ENCODE peak calls at places on chromosomes 11 and 22, in seven cellular contexts. V is thoracic aorta, E is left ventricle myocardium inferior, C is right lobe of liver, I is prostate gland, B is A549, T is SJSA1. L is an unnamed sample. For H3K4me1, the result is how much of the 10 kb centered on the place peaks cover.

GRCh38 chr22:43840431-43840830 is 21.9 kb downstream of the SULT4A1 start:
- DNase-seq in V (no peak), E (no peak), C (peak), I (no peak), B (no peak), T (no peak), L (no peak)

GRCh38 chr11:65900125-65900898 is at the start of gene FOSL1:
- DNase-seq in V (peak), E (peak), C (peak), I (peak), B (peak), T (peak), L (peak)

GRCh38 chr11:111836162-111836561 is 35.2 kb downstream of the ALG9 start:
- DNase-seq in V (no peak), E (no peak), C (no peak), I (no peak), B (no peak), T (no peak), L (no peak)

GRCh38 chr11:128862913-128863660 is 4.0 kb downstream of the KCNJ1 start:
- DNase-seq in V (no peak), E (no peak), C (no peak), I (no peak), B (no peak), T (no peak), L (peak)

GRCh38 chr22:25627271-25627848 is 62.9 kb downstream of the GRK3 start:
- DNase-seq in V (no peak), E (no peak), C (no peak), I (no peak), B (no peak), T (no peak), L (peak)

GRCh38 chr11:102318469-102318868 is 1.2 kb downstream of the BIRC3 start:
- DNase-seq in V (no peak), E (no peak), C (no peak), I (no peak), B (peak), T (no peak), L (no peak)

GRCh38 chr11:20247540-20248138 is 87.4 kb upstream of the DBX1 start:
- DNase-seq in V (no peak), E (no peak), C (no peak), I (no peak), B (no peak), T (no peak), L (no peak)

GRCh38 chr22:20573830-20574615 is 66.6 kb downstream of the MED15 start:
- DNase-seq in V (no peak), E (peak), C (no peak), I (no peak), B (no peak), T (no peak), L (no peak)

GRCh38 chr11:69732910-69733309 is 29.1 kb upstream of the FGF19 start:
- DNase-seq in V (no peak), E (no peak), C (no peak), I (no peak), B (no peak), T (peak), L (no peak)

GRCh38 chr11:70807195-70807543 is 408.8 kb downstream of the CTTN start:
- DNase-seq in V (no peak), E (no peak), C (no peak), I (no peak), B (no peak), T (no peak), L (no peak)

GRCh38 chr22:31363885-31364284 is 17.7 kb upstream of the PATZ1 start:
- DNase-seq in V (no peak), E (no peak), C (no peak), I (no peak), B (no peak), T (no peak), L (no peak)

GRCh38 chr11:74686792-74687191 is 44.4 kb downstream of the CHRDL2 start:
- DNase-seq in V (no peak), E (no peak), C (no peak), I (no peak), B (no peak), T (no peak), L (peak)

GRCh38 chr11:79044211-79044610 is 396.6 kb downstream of the TENM4 start:
- DNase-seq in V (no peak), E (no peak), C (no peak), I (no peak), B (no peak), T (no peak), L (no peak)

GRCh38 chr11:68211546-68211945 is 1.6 kb downstream of the KMT5B start:
- DNase-seq in V (no peak), E (no peak), C (no peak), I (peak), B (no peak), T (no peak), L (no peak)

GRCh38 chr11:68963779-68964178 is 17.0 kb downstream of the MRGPRD start:
- DNase-seq in V (no peak), E (no peak), C (no peak), I (no peak), B (no peak), T (peak), L (no peak)

GRCh38 chr22:37638351-37639069 is 959 bp upstream of the SH3BP1 start:
- DNase-seq in V (no peak), E (no peak), C (no peak), I (no peak), B (no peak), T (no peak), L (no peak)
- H3K27ac ChIP-seq in V (no peak), E (peak), C (no peak), I (peak), B (peak), T (no peak), L (no peak)

GRCh38 chr11:62601364-62602140 is at the start of gene MTA2:
- DNase-seq in V (peak), E (peak), C (peak), I (peak), B (peak), T (peak), L (peak)

GRCh38 chr11:62604460-62605130 is 2.9 kb upstream of the MTA2 start:
- DNase-seq in V (no peak), E (no peak), C (no peak), I (no peak), B (peak), T (no peak), L (no peak)

GRCh38 chr11:62602141-62603071 is 741 bp upstream of the MTA2 start:
- DNase-seq in V (no peak), E (peak), C (peak), I (peak), B (peak), T (peak), L (peak)

GRCh38 chr11:62603771-62604170 is 2.1 kb upstream of the MTA2 start:
- DNase-seq in V (no peak), E (no peak), C (no peak), I (no peak), B (no peak), T (no peak), L (no peak)

DNA sequence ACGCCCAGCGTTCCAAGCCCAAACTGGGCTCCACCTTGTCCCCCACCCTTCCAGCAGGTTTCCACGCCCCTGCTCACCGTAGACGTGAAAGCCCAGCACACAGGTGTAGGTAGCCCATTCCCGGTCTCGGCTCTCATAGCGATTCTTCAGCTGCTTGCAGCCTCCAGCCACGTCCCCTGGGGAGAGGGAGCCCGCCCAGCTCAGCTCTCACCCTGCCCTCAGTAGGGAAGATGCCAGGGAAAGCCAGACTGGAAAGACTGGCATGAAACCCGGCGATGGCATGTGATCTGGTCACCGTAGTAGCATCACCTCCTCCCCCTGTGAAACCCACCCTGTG is 1.4 kb upstream of the MTA2 start:
- DNase-seq in V (no peak), E (no peak), C (no peak), I (no peak), B (no peak), T (no peak), L (peak)
- H3K4me1 ChIP-seq in V (under half), E (half or more), C (under half), I (under half), B (under half), T (under half), L (under half)

DNA sequence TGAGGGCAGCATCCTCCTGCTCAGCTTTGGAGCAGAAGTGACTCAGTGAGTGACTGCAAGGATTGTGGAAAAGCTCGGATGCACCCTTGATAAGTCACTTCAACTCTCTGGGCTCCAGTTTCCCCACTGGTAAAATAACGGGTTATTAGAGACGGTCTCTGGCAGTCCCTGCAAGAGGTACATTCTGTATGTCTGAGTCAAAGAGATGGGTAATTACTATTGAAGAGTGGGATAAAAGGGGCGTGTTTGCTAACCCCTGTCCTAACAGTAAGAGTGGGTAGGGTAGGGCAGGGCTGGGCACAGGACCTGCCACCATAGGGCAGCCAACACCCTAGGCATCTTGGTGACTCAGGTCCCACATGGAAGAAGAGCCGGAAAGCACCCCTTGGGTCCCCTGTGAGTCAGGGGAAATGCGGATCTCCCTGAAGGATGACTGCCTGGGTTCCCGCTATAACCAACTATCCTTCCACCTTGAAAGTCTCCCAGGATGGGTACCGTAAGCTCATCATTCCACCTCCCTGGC is 7.3 kb upstream of the AHNAK start:
- DNase-seq in V (no peak), E (no peak), C (no peak), I (no peak), B (peak), T (peak), L (peak)
- H3K27ac ChIP-seq in V (peak), E (peak), C (peak), I (peak), B (peak), T (peak), L (peak)

GRCh38 chr11:12157241-12157661 is 46.9 kb downstream of the MICAL2 start:
- DNase-seq in V (no peak), E (no peak), C (no peak), I (no peak), B (no peak), T (no peak), L (no peak)
- H3K4me1 ChIP-seq in V (half or more), E (half or more), C (under half), I (under half), B (under half), T (half or more), L (under half)

GRCh38 chr11:17412488-17413180 is 24.2 kb upstream of the KCNJ11 start:
- DNase-seq in V (no peak), E (no peak), C (no peak), I (no peak), B (peak), T (no peak), L (no peak)

GRCh38 chr11:17414992-17415391 is 26.5 kb upstream of the KCNJ11 start:
- DNase-seq in V (no peak), E (no peak), C (no peak), I (no peak), B (no peak), T (no peak), L (no peak)

GRCh38 chr11:17415523-17416104 is 27.2 kb upstream of the KCNJ11 start:
- DNase-seq in V (no peak), E (peak), C (no peak), I (no peak), B (no peak), T (no peak), L (no peak)

GRCh38 chr11:17414317-17414737 is 25.9 kb upstream of the KCNJ11 start:
- DNase-seq in V (no peak), E (no peak), C (no peak), I (no peak), B (no peak), T (no peak), L (no peak)

GRCh38 chr11:17413414-17414316 is 25.2 kb upstream of the KCNJ11 start:
- DNase-seq in V (no peak), E (no peak), C (peak), I (peak), B (no peak), T (no peak), L (no peak)
- H3K27ac ChIP-seq in V (no peak), E (no peak), C (no peak), I (no peak), B (no peak), T (no peak), L (no peak)

DNA sequence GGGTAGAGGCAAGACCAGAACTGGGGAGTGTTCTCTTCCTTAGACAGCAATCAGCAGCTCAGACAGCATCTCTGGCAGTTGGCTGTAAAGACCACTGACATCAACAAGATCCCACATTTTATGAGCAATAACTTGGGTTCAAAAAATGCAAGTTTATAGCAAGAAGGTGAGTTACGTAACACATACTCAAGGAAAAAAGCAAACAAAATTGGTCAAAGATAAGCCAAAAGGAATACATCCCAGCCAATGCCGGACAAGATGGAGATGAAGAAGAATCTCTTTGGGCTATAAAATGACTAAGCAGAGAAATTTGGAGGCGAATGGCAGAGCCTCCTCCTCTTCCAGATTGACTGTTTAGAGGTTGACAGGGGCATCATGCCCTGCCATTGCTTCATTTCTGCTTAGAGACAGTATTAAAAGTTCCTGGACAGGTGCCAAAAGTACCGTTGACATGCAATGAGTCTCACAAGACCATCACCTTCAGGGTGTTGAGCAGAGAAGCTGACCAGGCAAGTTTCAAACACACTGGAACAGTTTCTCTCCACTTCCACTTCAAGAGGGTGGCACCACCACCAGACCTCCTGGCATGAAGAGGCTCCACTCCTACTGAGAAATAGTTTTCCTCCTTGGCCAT is 55.9 kb downstream of the ENDOD1 start:
- DNase-seq in V (no peak), E (no peak), C (no peak), I (no peak), B (no peak), T (no peak), L (no peak)
- H3K4me1 ChIP-seq in V (under half), E (under half), C (under half), I (under half), B (under half), T (under half), L (under half)

DNA sequence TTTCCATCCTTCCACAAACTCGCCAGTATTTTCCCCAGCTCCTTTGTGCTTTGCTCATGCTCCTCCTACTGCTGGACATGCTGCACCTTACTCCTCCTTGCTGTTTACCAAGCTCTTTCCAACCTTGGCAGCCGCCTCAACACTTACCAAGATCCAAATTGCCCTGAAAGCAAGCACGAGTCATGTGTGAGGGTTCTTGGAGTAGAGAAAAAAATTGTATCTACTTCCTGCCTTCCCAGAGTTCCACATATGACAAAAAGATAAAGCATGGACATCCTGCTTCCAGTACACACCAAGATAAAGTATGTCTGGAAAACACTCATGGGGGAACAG is 767.5 kb downstream of the NTM start:
- DNase-seq in V (no peak), E (no peak), C (no peak), I (no peak), B (no peak), T (no peak), L (no peak)
- H3K27ac ChIP-seq in V (no peak), E (no peak), C (no peak), I (no peak), B (no peak), T (no peak), L (no peak)

GRCh38 chr22:50544746-50545253 is 899 bp upstream of the KLHDC7B start:
- DNase-seq in V (no peak), E (no peak), C (no peak), I (no peak), B (no peak), T (no peak), L (peak)
- H3K4me1 ChIP-seq in V (under half), E (under half), C (under half), I (under half), B (half or more), T (under half), L (under half)

DNA sequence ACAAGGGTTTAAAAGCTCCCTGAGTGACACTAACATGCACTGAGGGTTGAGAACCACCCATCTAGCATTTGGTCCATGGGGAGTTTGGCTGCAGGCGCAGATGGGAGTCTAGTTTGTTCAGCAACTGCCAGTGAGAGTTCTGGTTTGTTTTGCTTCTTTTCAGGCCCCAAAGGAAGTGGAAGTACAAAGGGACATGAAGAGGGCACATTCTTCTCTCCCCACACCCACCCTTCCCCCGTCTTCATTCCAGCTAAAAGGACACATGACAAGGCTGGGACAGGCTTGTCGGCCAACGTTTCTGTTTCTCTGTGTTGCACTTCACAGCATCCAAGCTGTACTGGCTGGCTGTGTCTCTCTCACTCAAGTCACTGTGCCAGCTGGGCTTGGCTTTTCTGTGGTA is 8.2 kb upstream of the ENDOD1 start:
- DNase-seq in V (no peak), E (no peak), C (no peak), I (no peak), B (no peak), T (no peak), L (no peak)
- H3K27ac ChIP-seq in V (peak), E (peak), C (no peak), I (peak), B (no peak), T (no peak), L (no peak)